ENCODE peak calls at places on chromosome 7, in six cellular contexts. One of them, this sample, is unnamed.

GRCh38 chr7:141742229-141742628 is 4.1 kb downstream of the SSBP1 start:
- DNase-seq in MM.1S: no peak
- DNase-seq in IMR-90: peak; percentile 4
- DNase-seq in mammary epithelial cell: no peak
- DNase-seq in H1: no peak
- DNase-seq in neuronal stem cell: no peak
- DNase-seq in this sample: no peak

GRCh38 chr7:150322833-150323681 is at the start of the genes ACTR3C and LRRC61:
- DNase-seq in H1: peak; percentile 64
- DNase-seq in IMR-90: no peak
- DNase-seq in mammary epithelial cell: peak; percentile 27
- DNase-seq in neuronal stem cell: no peak
- DNase-seq in MM.1S: peak; percentile 86
- DNase-seq in this sample: no peak

GRCh38 chr7:51344406-51344805 is 27.8 kb upstream of the COBL start:
- DNase-seq in H1: no peak
- DNase-seq in mammary epithelial cell: peak; percentile 43
- DNase-seq in IMR-90: no peak
- DNase-seq in neuronal stem cell: no peak
- DNase-seq in MM.1S: no peak
- DNase-seq in this sample: no peak

GRCh38 chr7:891805-892204 is 15.5 kb downstream of the GET4 start:
- DNase-seq in neuronal stem cell: no peak
- DNase-seq in mammary epithelial cell: no peak
- DNase-seq in H1: no peak
- DNase-seq in MM.1S: no peak
- DNase-seq in IMR-90: no peak
- DNase-seq in this sample: no peak

GRCh38 chr7:15594461-15594860 is 32.6 kb upstream of the AGMO start:
- DNase-seq in MM.1S: no peak
- DNase-seq in H1: no peak
- DNase-seq in IMR-90: no peak
- DNase-seq in mammary epithelial cell: no peak
- DNase-seq in neuronal stem cell: no peak
- DNase-seq in this sample: no peak

GRCh38 chr7:51313276-51314035 is 3.2 kb downstream of the COBL start:
- DNase-seq in H1: no peak
- DNase-seq in mammary epithelial cell: no peak
- DNase-seq in IMR-90: no peak
- DNase-seq in MM.1S: no peak
- DNase-seq in neuronal stem cell: no peak
- DNase-seq in this sample: no peak

GRCh38 chr7:875051-875450 is 1.3 kb upstream of the GET4 start:
- DNase-seq in neuronal stem cell: no peak
- DNase-seq in mammary epithelial cell: no peak
- DNase-seq in MM.1S: no peak
- DNase-seq in H1: no peak
- DNase-seq in IMR-90: no peak
- DNase-seq in this sample: no peak

GRCh38 chr7:25968205-25968993 is 183.6 kb upstream of the NFE2L3 start:
- DNase-seq in H1: no peak
- DNase-seq in MM.1S: peak; percentile 98
- DNase-seq in mammary epithelial cell: no peak
- DNase-seq in neuronal stem cell: no peak
- DNase-seq in IMR-90: no peak
- DNase-seq in this sample: no peak

GRCh38 chr7:3915337-3915865 is 614.3 kb downstream of the SDK1 start:
- DNase-seq in H1: no peak
- DNase-seq in mammary epithelial cell: peak; percentile 30
- DNase-seq in neuronal stem cell: no peak
- DNase-seq in MM.1S: no peak
- DNase-seq in IMR-90: no peak
- DNase-seq in this sample: no peak

GRCh38 chr7:4734587-4735365 is 40.6 kb upstream of the AP5Z1 start:
- DNase-seq in neuronal stem cell: no peak
- DNase-seq in IMR-90: no peak
- DNase-seq in H1: no peak
- DNase-seq in MM.1S: no peak
- DNase-seq in mammary epithelial cell: no peak
- DNase-seq in this sample: no peak

GRCh38 chr7:74682829-74683228 is 25.3 kb downstream of the GTF2I start:
- DNase-seq in H1: no peak
- DNase-seq in IMR-90: no peak
- DNase-seq in mammary epithelial cell: no peak
- DNase-seq in MM.1S: no peak
- DNase-seq in neuronal stem cell: no peak
- DNase-seq in this sample: no peak

GRCh38 chr7:29039747-29040569 is 81.8 kb upstream of the TRIL start:
- DNase-seq in mammary epithelial cell: no peak
- DNase-seq in MM.1S: no peak
- DNase-seq in neuronal stem cell: no peak
- DNase-seq in IMR-90: no peak
- DNase-seq in H1: no peak
- DNase-seq in this sample: peak; percentile 22

GRCh38 chr7:39535720-39536119 is 30.5 kb upstream of the YAE1 start:
- DNase-seq in neuronal stem cell: no peak
- DNase-seq in MM.1S: no peak
- DNase-seq in IMR-90: no peak
- DNase-seq in mammary epithelial cell: no peak
- DNase-seq in H1: no peak
- DNase-seq in this sample: no peak

GRCh38 chr7:2120251-2120660 is 112.5 kb downstream of the MAD1L1 start:
- DNase-seq in mammary epithelial cell: no peak
- DNase-seq in MM.1S: no peak
- DNase-seq in H1: no peak
- DNase-seq in IMR-90: no peak
- DNase-seq in neuronal stem cell: no peak
- DNase-seq in this sample: no peak

GRCh38 chr7:151818674-151819519 is 58.0 kb downstream of the PRKAG2 start:
- DNase-seq in IMR-90: no peak
- DNase-seq in mammary epithelial cell: no peak
- DNase-seq in MM.1S: no peak
- DNase-seq in H1: no peak
- DNase-seq in neuronal stem cell: no peak
- DNase-seq in this sample: no peak

GRCh38 chr7:147311332-147311731 is 1194.7 kb downstream of the CNTNAP2 start:
- DNase-seq in IMR-90: no peak
- DNase-seq in H1: no peak
- DNase-seq in neuronal stem cell: no peak
- DNase-seq in MM.1S: no peak
- DNase-seq in mammary epithelial cell: no peak
- DNase-seq in this sample: no peak

GRCh38 chr7:123557016-123557630 is 495 bp downstream of the NDUFA5 start:
- DNase-seq in MM.1S: peak; percentile 44
- DNase-seq in IMR-90: peak; percentile 10
- DNase-seq in neuronal stem cell: no peak
- DNase-seq in mammary epithelial cell: no peak
- DNase-seq in H1: no peak
- DNase-seq in this sample: peak; percentile 73

GRCh38 chr7:157875230-157876179 is 538.7 kb downstream of the DNAJB6 start:
- DNase-seq in MM.1S: no peak
- DNase-seq in H1: no peak
- DNase-seq in IMR-90: no peak
- DNase-seq in neuronal stem cell: peak; percentile 57
- DNase-seq in mammary epithelial cell: no peak
- DNase-seq in this sample: peak; percentile 3

GRCh38 chr7:35716038-35716803 is 21.3 kb upstream of the HERPUD2 start:
- DNase-seq in IMR-90: peak; percentile 54
- DNase-seq in H1: no peak
- DNase-seq in MM.1S: no peak
- DNase-seq in neuronal stem cell: no peak
- DNase-seq in mammary epithelial cell: no peak
- DNase-seq in this sample: peak; percentile 28
- H2AFZ ChIP-seq in IMR-90: no peak overlapping the region
- H2AFZ ChIP-seq in H1: no peak overlapping the region
- H2AFZ ChIP-seq in MM.1S: no peak overlapping the region
- H2AFZ ChIP-seq in neuronal stem cell: peak overlapping the region; percentile 30
- H2AFZ ChIP-seq in mammary epithelial cell: peak overlapping the region; percentile 15
- H2AFZ ChIP-seq in this sample: peak overlapping the region; percentile 24

GRCh38 chr7:135525426-135525825 is 15.5 kb upstream of the CNOT4 start:
- DNase-seq in IMR-90: no peak
- DNase-seq in H1: no peak
- DNase-seq in MM.1S: no peak
- DNase-seq in mammary epithelial cell: no peak
- DNase-seq in neuronal stem cell: no peak
- DNase-seq in this sample: no peak
- H3K9ac ChIP-seq in IMR-90: no peak overlapping the region
- H3K9ac ChIP-seq in H1: no peak overlapping the region
- H3K9ac ChIP-seq in MM.1S: no peak overlapping the region
- H3K9ac ChIP-seq in mammary epithelial cell: no peak overlapping the region
- H3K9ac ChIP-seq in neuronal stem cell: no peak overlapping the region
- H3K9ac ChIP-seq in this sample: no peak overlapping the region

GRCh38 chr7:155308330-155309020 is 10.8 kb downstream of the INSIG1 start:
- DNase-seq in H1: no peak
- DNase-seq in neuronal stem cell: no peak
- DNase-seq in MM.1S: no peak
- DNase-seq in mammary epithelial cell: no peak
- DNase-seq in IMR-90: no peak
- DNase-seq in this sample: no peak

GRCh38 chr7:155309021-155309338 is 11.3 kb downstream of the INSIG1 start:
- DNase-seq in mammary epithelial cell: no peak
- DNase-seq in H1: no peak
- DNase-seq in IMR-90: no peak
- DNase-seq in neuronal stem cell: no peak
- DNase-seq in MM.1S: no peak
- DNase-seq in this sample: no peak

GRCh38 chr7:155312108-155312507 is 14.4 kb downstream of the INSIG1 start:
- DNase-seq in IMR-90: no peak
- DNase-seq in mammary epithelial cell: no peak
- DNase-seq in H1: no peak
- DNase-seq in neuronal stem cell: no peak
- DNase-seq in MM.1S: no peak
- DNase-seq in this sample: no peak

GRCh38 chr7:155312653-155313052 is 15.0 kb downstream of the INSIG1 start:
- DNase-seq in H1: no peak
- DNase-seq in mammary epithelial cell: no peak
- DNase-seq in MM.1S: no peak
- DNase-seq in neuronal stem cell: no peak
- DNase-seq in IMR-90: no peak
- DNase-seq in this sample: no peak

GRCh38 chr7:155310425-155311114 is 12.9 kb downstream of the INSIG1 start:
- DNase-seq in H1: no peak
- DNase-seq in MM.1S: no peak
- DNase-seq in mammary epithelial cell: no peak
- DNase-seq in IMR-90: no peak
- DNase-seq in neuronal stem cell: no peak
- DNase-seq in this sample: no peak
- H3K36me3 ChIP-seq in H1: peaks cover 46% of the 10 kb centered on the region
- H3K36me3 ChIP-seq in MM.1S: peaks cover 30% of the 10 kb centered on the region
- H3K36me3 ChIP-seq in mammary epithelial cell: peaks cover 36% of the 10 kb centered on the region
- H3K36me3 ChIP-seq in IMR-90: peaks cover 14% of the 10 kb centered on the region
- H3K36me3 ChIP-seq in neuronal stem cell: peaks cover 55% of the 10 kb centered on the region
- H3K36me3 ChIP-seq in this sample: peaks cover 13% of the 10 kb centered on the region

DNA sequence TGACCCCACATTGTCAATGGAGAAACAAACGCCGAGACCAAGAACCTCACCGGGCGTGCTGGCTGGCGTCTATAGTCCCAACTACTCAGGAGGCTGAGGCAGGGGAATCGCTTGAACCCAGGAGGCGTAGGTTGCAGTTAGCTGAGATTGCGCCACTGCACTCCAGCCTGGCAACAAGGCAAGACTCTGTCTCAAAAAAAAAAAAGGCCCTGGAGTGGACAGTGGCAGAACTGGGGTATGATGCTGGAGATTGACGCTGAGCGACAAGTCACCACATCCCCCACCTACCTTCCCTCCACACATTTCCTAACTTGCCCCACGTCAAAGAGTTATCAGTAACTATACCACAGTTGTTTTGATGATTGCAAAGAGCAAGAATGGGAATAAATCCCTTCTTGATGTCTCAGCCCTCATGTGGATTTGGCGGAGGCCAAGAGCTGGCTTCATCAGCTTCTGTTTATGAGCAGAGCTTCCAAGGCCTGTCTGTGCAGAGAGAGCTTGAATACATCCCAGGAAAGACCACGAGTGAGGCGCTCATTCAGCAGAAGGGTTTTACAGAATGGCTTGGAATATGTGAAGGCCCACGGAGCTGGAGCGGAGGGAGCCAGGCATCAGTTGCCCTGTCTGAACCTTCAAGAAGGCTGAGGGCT is 28.0 kb upstream of the TNS3 start:
- DNase-seq in neuronal stem cell: no peak
- DNase-seq in IMR-90: peak; percentile 97
- DNase-seq in mammary epithelial cell: no peak
- DNase-seq in H1: no peak
- DNase-seq in MM.1S: no peak
- DNase-seq in this sample: peak; percentile 46
- H2AFZ ChIP-seq in neuronal stem cell: no peak overlapping the region
- H2AFZ ChIP-seq in IMR-90: peak overlapping the region; percentile 55
- H2AFZ ChIP-seq in mammary epithelial cell: no peak overlapping the region
- H2AFZ ChIP-seq in H1: no peak overlapping the region
- H2AFZ ChIP-seq in MM.1S: no peak overlapping the region
- H2AFZ ChIP-seq in this sample: peak overlapping the region; percentile 34

GRCh38 chr7:128783143-128783799 is 7.7 kb upstream of the OPN1SW start:
- DNase-seq in MM.1S: no peak
- DNase-seq in H1: peak; percentile 91
- DNase-seq in neuronal stem cell: no peak
- DNase-seq in IMR-90: peak; percentile 89
- DNase-seq in mammary epithelial cell: peak; percentile 48
- DNase-seq in this sample: peak; percentile 75
- H3K9ac ChIP-seq in MM.1S: no peak overlapping the region
- H3K9ac ChIP-seq in H1: peak overlapping the region; percentile 22
- H3K9ac ChIP-seq in neuronal stem cell: no peak overlapping the region
- H3K9ac ChIP-seq in IMR-90: no peak overlapping the region
- H3K9ac ChIP-seq in mammary epithelial cell: no peak overlapping the region
- H3K9ac ChIP-seq in this sample: no peak overlapping the region

GRCh38 chr7:6422095-6422494 is 25.7 kb downstream of the DAGLB start:
- DNase-seq in neuronal stem cell: no peak
- DNase-seq in IMR-90: no peak
- DNase-seq in MM.1S: no peak
- DNase-seq in H1: no peak
- DNase-seq in mammary epithelial cell: no peak
- DNase-seq in this sample: no peak
- H3K36me3 ChIP-seq in neuronal stem cell: peaks cover 77% of the 10 kb centered on the region
- H3K36me3 ChIP-seq in IMR-90: peaks cover 55% of the 10 kb centered on the region
- H3K36me3 ChIP-seq in MM.1S: peaks cover 17% of the 10 kb centered on the region
- H3K36me3 ChIP-seq in H1: peaks cover 71% of the 10 kb centered on the region
- H3K36me3 ChIP-seq in mammary epithelial cell: peaks cover 25% of the 10 kb centered on the region
- H3K36me3 ChIP-seq in this sample: peaks cover 22% of the 10 kb centered on the region

This sample was measured in GM23248.